ENCODE peak calls at places on chromosomes 4 and X, in four cellular contexts. V, A, G and R are unnamed samples.

GRCh38 chrX:133005038-133005437 is 46.6 kb upstream of the HS6ST2 start:
- DNase-seq in V (no peak), A (peak), G (peak), R (peak)

GRCh38 chrX:33211356-33212254 is at the start of gene DMD:
- DNase-seq in V (peak), A (peak), G (peak), R (peak)

GRCh38 chrX:44828008-44828605 is 15.7 kb upstream of the DUSP21 start:
- DNase-seq in V (no peak), A (peak), G (no peak), R (no peak)

GRCh38 chrX:51893931-51894696 is 691 bp downstream of the MAGED1 start:
- DNase-seq in V (no peak), A (no peak), G (peak), R (peak)

GRCh38 chrX:137565921-137566745 is at the start of gene ZIC3:
- DNase-seq in V (peak), A (peak), G (peak), R (peak)

GRCh38 chrX:155747520-155747919 is 133.6 kb upstream of the VAMP7 start:
- DNase-seq in V (peak), A (no peak), G (no peak), R (no peak)

GRCh38 chr4:189981970-189982369 is 41.3 kb downstream of the FRG1 start:
- DNase-seq in V (no peak), A (no peak), G (no peak), R (no peak)

GRCh38 chr4:133402616-133403015 is 253.5 kb downstream of the PCDH10 start:
- DNase-seq in V (no peak), A (peak), G (peak), R (no peak)

GRCh38 chr4:44583393-44583792 is 68.0 kb downstream of the YIPF7 start:
- DNase-seq in V (no peak), A (no peak), G (peak), R (peak)

GRCh38 chr4:124948976-124949597 is 236.6 kb upstream of the ANKRD50 start:
- DNase-seq in V (no peak), A (peak), G (peak), R (no peak)

GRCh38 chrX:115571712-115572111 is 10.7 kb downstream of the PLS3 start:
- DNase-seq in V (no peak), A (no peak), G (no peak), R (no peak)

GRCh38 chrX:135688137-135688536 is 25.3 kb upstream of the CT45A1 start:
- DNase-seq in V (no peak), A (no peak), G (no peak), R (peak)

GRCh38 chr4:154559141-154559841 is 3.5 kb upstream of the FGB start:
- DNase-seq in V (no peak), A (peak), G (peak), R (peak)

GRCh38 chr4:146153964-146154536 is 21.5 kb upstream of the LSM6 start:
- DNase-seq in V (no peak), A (no peak), G (no peak), R (no peak)

GRCh38 chr4:186820371-186820990 is 96.8 kb upstream of the FAT1 start:
- DNase-seq in V (peak), A (peak), G (no peak), R (no peak)

GRCh38 chr4:121817701-121818100 is 6.0 kb downstream of the CCNA2 start:
- DNase-seq in V (no peak), A (no peak), G (no peak), R (no peak)

GRCh38 chr4:76605099-76605563 is 170.1 kb downstream of the SHROOM3 start:
- DNase-seq in V (no peak), A (no peak), G (no peak), R (no peak)

GRCh38 chr4:89496851-89497250 is 189.3 kb upstream of the GPRIN3 start:
- DNase-seq in V (no peak), A (peak), G (no peak), R (no peak)

GRCh38 chr4:993111-994029 is at the start of gene SLC26A1:
- DNase-seq in V (peak), A (no peak), G (no peak), R (no peak)

GRCh38 chr4:163164591-163164990 is 2.1 kb downstream of the NAF1 start:
- DNase-seq in V (no peak), A (peak), G (no peak), R (no peak)

GRCh38 chr4:106816501-106816900 is 219.6 kb downstream of the DKK2 start:
- DNase-seq in V (no peak), A (peak), G (peak), R (peak)

GRCh38 chr4:150310159-150310895 is 232.1 kb downstream of the DCLK2 start:
- DNase-seq in V (no peak), A (peak), G (no peak), R (no peak)

GRCh38 chr4:7330811-7331681 is 103.7 kb downstream of the PSAPL1 start:
- DNase-seq in V (no peak), A (no peak), G (no peak), R (no peak)

GRCh38 chr4:26288308-26288982 is 32.4 kb upstream of the RBPJ start:
- DNase-seq in V (no peak), A (peak), G (no peak), R (no peak)

GRCh38 chr4:105060628-105061027 is 86.0 kb upstream of the TET2 start:
- DNase-seq in V (no peak), A (peak), G (peak), R (no peak)

GRCh38 chr4:94177822-94178221 is 29.8 kb upstream of the SMARCAD1 start:
- DNase-seq in V (no peak), A (no peak), G (peak), R (peak)

GRCh38 chr4:37627263-37627662 is 58.9 kb downstream of the RELL1 start:
- DNase-seq in V (no peak), A (peak), G (no peak), R (no peak)

GRCh38 chr4:177118596-177118995 is 191.1 kb upstream of the NEIL3 start:
- DNase-seq in V (no peak), A (peak), G (no peak), R (no peak)

GRCh38 chrX:37405954-37406353 is 56.8 kb downstream of the PRRG1 start:
- DNase-seq in V (no peak), A (peak), G (no peak), R (no peak)

GRCh38 chrX:15438332-15438731 is 54.1 kb upstream of the VEGFD start:
- DNase-seq in V (no peak), A (no peak), G (no peak), R (no peak)

DNA sequence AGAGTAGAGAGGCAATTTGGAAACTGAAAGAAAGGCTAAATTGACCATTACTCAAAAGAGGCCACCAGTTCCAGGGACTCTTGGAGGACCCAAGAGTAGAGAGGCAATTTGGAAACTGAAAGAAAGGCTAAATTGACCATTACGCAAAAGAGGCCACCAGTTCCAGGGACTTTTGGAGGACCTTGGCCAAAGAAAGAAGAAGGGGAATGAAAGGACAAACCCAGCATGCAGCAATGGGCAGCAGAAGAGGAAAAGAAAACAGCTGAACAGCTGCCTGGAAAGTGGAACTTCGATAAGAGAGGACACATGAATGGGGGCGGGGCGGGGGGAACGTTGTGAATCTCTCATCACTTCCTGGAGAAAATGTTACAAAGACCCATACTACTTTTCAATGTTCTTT is 80.8 kb downstream of the PALLD start:
- DNase-seq in V (no peak), A (no peak), G (no peak), R (no peak)
- H3K4me3 ChIP-seq in V (no peak), A (no peak), G (no peak), R (no peak)

GRCh38 chrX:118536204-118536603 is 40.6 kb downstream of the DOCK11 start:
- DNase-seq in V (no peak), A (no peak), G (no peak), R (no peak)

GRCh38 chrX:118534716-118535493 is 39.3 kb downstream of the DOCK11 start:
- DNase-seq in V (no peak), A (peak), G (peak), R (peak)

GRCh38 chrX:118540342-118540741 is 44.7 kb downstream of the DOCK11 start:
- DNase-seq in V (no peak), A (no peak), G (no peak), R (no peak)

GRCh38 chrX:118541482-118541881 is 45.9 kb downstream of the DOCK11 start:
- DNase-seq in V (no peak), A (no peak), G (no peak), R (no peak)

GRCh38 chrX:118536687-118537461 is 41.3 kb downstream of the DOCK11 start:
- DNase-seq in V (no peak), A (peak), G (peak), R (peak)
- H3K4me3 ChIP-seq in V (no peak), A (no peak), G (no peak), R (no peak)

GRCh38 chr4:24174622-24175021 is 284.8 kb upstream of the PPARGC1A start:
- DNase-seq in V (no peak), A (peak), G (no peak), R (no peak)
- H3K4me3 ChIP-seq in V (no peak), A (no peak), G (no peak), R (no peak)

GRCh38 chrX:154486052-154486395 is 391 bp downstream of the UBL4A start:
- DNase-seq in V (peak), A (no peak), G (peak), R (peak)

GRCh38 chrX:154483325-154483724 is 3.1 kb downstream of the UBL4A start:
- DNase-seq in V (no peak), A (no peak), G (no peak), R (no peak)

GRCh38 chrX:154482786-154483185 is 3.6 kb downstream of the UBL4A start:
- DNase-seq in V (no peak), A (no peak), G (no peak), R (no peak)

GRCh38 chrX:154485150-154486051 is 1.0 kb downstream of the UBL4A start:
- DNase-seq in V (no peak), A (no peak), G (peak), R (peak)

DNA sequence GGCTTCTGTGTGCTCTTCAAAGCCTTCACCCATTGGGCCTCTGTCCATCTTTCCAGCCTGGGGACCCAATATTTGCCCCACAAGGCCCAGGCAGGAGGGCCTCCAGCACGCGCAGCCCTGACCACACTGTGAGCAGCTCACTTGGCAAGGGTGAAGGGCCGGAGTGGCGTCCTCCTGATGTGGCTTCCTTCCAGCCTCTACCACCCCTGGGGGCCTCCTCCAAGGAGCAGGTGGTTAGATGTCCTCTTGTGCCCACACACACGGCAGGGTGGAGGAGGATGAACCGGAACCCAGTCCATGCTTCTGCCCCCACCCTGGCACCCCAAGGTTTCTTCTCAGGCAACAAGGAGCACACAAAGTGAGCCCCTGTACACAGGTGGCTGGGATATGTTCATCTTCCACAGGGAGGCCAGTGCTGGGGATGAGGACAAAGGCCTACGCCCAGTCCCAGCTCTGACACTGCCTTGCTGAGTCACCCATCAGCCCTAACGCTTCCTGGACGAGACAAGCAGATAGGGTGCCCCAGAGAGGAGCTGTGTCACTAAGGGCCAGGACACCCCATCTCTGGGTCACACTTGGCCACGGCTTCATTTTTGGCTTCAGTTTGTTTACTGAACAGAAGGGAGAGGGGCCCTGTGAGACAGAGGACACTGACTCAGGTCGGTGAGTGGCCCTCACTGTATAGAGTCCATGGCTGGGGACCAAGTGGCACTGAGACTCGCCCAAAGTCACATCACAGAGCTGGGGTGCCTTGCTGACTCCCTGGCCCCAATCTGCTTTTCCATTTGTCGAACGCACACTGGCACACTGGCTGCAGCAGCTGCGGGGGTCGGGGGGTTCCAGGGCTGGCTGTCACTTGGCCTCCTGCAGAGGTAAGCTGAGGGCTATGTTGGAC is 1.9 kb downstream of the UBL4A start:
- DNase-seq in V (peak), A (no peak), G (no peak), R (no peak)
- H3K4me3 ChIP-seq in V (no peak), A (no peak), G (no peak), R (no peak)

GRCh38 chr4:184824081-184824775 is 1.5 kb downstream of the ACSL1 start:
- DNase-seq in V (no peak), A (no peak), G (no peak), R (no peak)
- H3K4me3 ChIP-seq in V (no peak), A (peak), G (no peak), R (no peak)

GRCh38 chr4:86453044-86453501 is 93.2 kb upstream of the MAPK10 start:
- DNase-seq in V (no peak), A (peak), G (no peak), R (no peak)
- H3K4me3 ChIP-seq in V (peak), A (peak), G (no peak), R (no peak)

DNA sequence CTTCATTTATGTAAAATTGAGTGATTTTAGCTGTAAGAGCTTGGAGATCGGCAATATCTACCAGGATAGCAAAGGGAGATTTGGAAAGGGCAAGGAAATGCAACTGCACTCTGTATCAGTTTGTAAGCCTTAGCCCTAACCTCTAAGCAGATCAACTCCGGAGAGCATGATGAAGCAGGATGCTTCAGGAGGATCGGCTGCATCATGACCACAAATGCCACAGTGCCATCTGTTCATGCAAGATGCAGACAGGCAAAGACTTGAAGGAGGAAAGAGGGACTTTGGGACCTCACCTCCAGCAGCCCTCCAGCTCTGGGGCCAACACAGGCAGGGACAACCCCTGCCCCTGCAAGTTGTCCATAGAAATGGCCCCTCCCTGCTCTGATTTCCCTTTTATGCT is 377.6 kb upstream of the GATB start:
- DNase-seq in V (no peak), A (no peak), G (no peak), R (no peak)
- H3K4me3 ChIP-seq in V (no peak), A (no peak), G (no peak), R (no peak)

DNA sequence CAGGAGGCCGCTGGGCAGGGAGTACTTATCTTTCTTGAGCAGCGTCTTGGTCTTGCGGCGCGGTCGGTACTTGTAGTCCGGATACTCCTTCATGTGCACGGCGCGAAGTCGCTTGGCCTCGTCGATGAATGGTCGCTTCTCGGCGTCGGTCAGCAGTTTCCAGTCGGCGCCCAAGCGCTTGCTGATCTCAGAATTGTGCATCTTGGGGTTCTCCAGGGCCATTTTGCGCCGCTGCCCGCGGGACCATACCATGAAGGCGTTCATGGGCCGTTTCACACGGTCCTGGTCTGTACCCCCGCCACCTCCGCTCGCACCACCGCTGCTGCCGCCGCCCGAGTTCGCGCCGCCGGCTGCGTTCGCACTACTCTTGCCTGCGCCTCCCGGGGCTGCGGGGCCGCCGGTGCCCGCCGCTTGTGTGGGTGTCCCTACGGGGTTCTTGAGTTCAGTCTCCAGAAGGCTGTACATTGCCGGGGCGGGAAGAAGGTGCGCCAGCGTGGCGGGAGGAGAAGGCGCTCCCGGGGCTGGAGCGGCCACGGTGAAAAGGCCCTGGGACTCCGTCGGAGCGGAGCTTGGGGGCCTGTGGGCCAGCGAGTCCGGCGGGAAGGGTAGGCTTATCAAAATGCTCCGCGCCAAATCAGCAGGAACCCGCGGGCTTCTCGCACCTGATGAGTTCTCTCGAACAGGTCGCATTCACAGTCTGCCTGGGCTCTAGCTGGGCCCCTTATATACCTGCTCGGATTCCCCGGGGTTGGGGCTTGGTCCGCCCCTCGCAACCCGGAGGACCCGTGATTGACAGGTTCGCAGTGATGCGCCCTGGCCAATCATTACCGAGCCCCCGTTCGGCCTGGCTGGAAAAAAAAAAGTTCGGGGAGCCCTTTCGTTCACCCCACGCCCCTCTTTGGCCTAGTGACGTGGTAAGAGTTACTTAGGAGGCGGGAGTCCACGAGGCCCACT is at the start of gene SOX3:
- DNase-seq in V (no peak), A (peak), G (peak), R (peak)
- H3K4me3 ChIP-seq in V (peak), A (peak), G (no peak), R (peak)

GRCh38 chrX:31227250-31227649 is 155.4 kb upstream of the FTHL17 start:
- DNase-seq in V (no peak), A (peak), G (no peak), R (no peak)

GRCh38 chrX:31224321-31225012 is 152.6 kb upstream of the FTHL17 start:
- DNase-seq in V (no peak), A (peak), G (no peak), R (no peak)

GRCh38 chrX:31223817-31224216 is 152.0 kb upstream of the FTHL17 start:
- DNase-seq in V (no peak), A (peak), G (no peak), R (no peak)

GRCh38 chrX:31228415-31228832 is 156.6 kb upstream of the FTHL17 start:
- DNase-seq in V (no peak), A (peak), G (no peak), R (no peak)

GRCh38 chrX:31225819-31226218 is 154.0 kb upstream of the FTHL17 start:
- DNase-seq in V (no peak), A (no peak), G (no peak), R (no peak)
- H3K4me3 ChIP-seq in V (no peak), A (no peak), G (no peak), R (no peak)

GRCh38 chr4:173498771-173499170 is 31.3 kb downstream of the HAND2 start:
- DNase-seq in V (no peak), A (no peak), G (no peak), R (no peak)

GRCh38 chr4:173501592-173502150 is 28.4 kb downstream of the HAND2 start:
- DNase-seq in V (no peak), A (no peak), G (peak), R (peak)

GRCh38 chr4:173500841-173501591 is 29.0 kb downstream of the HAND2 start:
- DNase-seq in V (no peak), A (no peak), G (peak), R (peak)

GRCh38 chr4:173498023-173498422 is 32.0 kb downstream of the HAND2 start:
- DNase-seq in V (no peak), A (no peak), G (no peak), R (no peak)

GRCh38 chr4:173499568-173500535 is 30.2 kb downstream of the HAND2 start:
- DNase-seq in V (no peak), A (no peak), G (peak), R (peak)
- H3K4me3 ChIP-seq in V (no peak), A (peak), G (no peak), R (peak)